ENCODE peak calls at places on chromosomes 16 and 17, in five cellular contexts. E, J, O, B and X are unnamed samples.

GRCh38 chr17:29582254-29582765 is 7.1 kb downstream of the GIT1 start:
- DNase-seq in E (no peak), J (no peak), O (no peak), B (no peak), X (no peak)

GRCh38 chr17:3639981-3640596 is 3.5 kb downstream of the CTNS start:
- DNase-seq in E (no peak), J (no peak), O (no peak), B (peak; percentile 98), X (peak; percentile 92)

GRCh38 chr17:49845210-49845782 is 2.6 kb downstream of the TAC4 start:
- DNase-seq in E (no peak), J (no peak), O (no peak), B (no peak), X (no peak)

GRCh38 chr17:44043326-44043725 is 23.1 kb downstream of the LSM12 start:
- DNase-seq in E (no peak), J (no peak), O (no peak), B (no peak), X (no peak)

GRCh38 chr17:79793924-79794304 is 3.0 kb downstream of the CBX8 start:
- DNase-seq in E (no peak), J (no peak), O (peak; percentile 72), B (no peak), X (no peak)

GRCh38 chr17:83122834-83123233 is 43.4 kb downstream of the METRNL start:
- DNase-seq in E (no peak), J (no peak), O (no peak), B (no peak), X (no peak)

GRCh38 chr16:86072328-86073102 is 173.6 kb downstream of the IRF8 start:
- DNase-seq in E (peak; percentile 46), J (no peak), O (peak; percentile 65), B (peak; percentile 78), X (no peak)

GRCh38 chr17:77572065-77572601 is 386.4 kb upstream of the TNRC6C start:
- DNase-seq in E (no peak), J (no peak), O (no peak), B (no peak), X (no peak)

GRCh38 chr17:78724544-78724943 is 57.5 kb downstream of the CYTH1 start:
- DNase-seq in E (no peak), J (no peak), O (no peak), B (no peak), X (no peak)

GRCh38 chr17:20189322-20189721 is 180.2 kb downstream of the SPECC1 start:
- DNase-seq in E (peak; percentile 51), J (no peak), O (peak; percentile 47), B (peak; percentile 24), X (no peak)

GRCh38 chr16:30773826-30774225 is 11.7 kb downstream of the RNF40 start:
- DNase-seq in E (no peak), J (no peak), O (no peak), B (no peak), X (no peak)

GRCh38 chr16:80932725-80933124 is 74.0 kb downstream of the CMC2 start:
- DNase-seq in E (peak; percentile 48), J (no peak), O (peak; percentile 97), B (no peak), X (no peak)